ENCODE peak calls at places on chromosomes 6 and 20, in nine cellular contexts. E, G, T, C, S, R, B, L and M are unnamed samples.

GRCh38 chr20:22404609-22405170 is 179.7 kb downstream of the FOXA2 start:
- DNase-seq in E (no peak), G (no peak), T (no peak), C (no peak), S (no peak), R (no peak), B (no peak), L (no peak), M (no peak)

GRCh38 chr20:35600176-35600995 is 15.2 kb upstream of the SPAG4 start:
- DNase-seq in E (no peak), G (no peak), T (no peak), C (no peak), S (no peak), R (no peak), B (no peak), L (no peak), M (no peak)

GRCh38 chr6:161985911-161986310 is 712.0 kb upstream of the AGPAT4 start:
- DNase-seq in E (no peak), G (no peak), T (no peak), C (no peak), S (no peak), R (no peak), B (no peak), L (no peak), M (no peak)

GRCh38 chr6:21033575-21034026 is 499.3 kb downstream of the CDKAL1 start:
- DNase-seq in E (peak), G (no peak), T (no peak), C (no peak), S (no peak), R (no peak), B (peak), L (peak), M (peak)

GRCh38 chr6:22421187-22421586 is 124.4 kb upstream of the PRL start:
- DNase-seq in E (no peak), G (no peak), T (no peak), C (no peak), S (no peak), R (no peak), B (peak), L (peak), M (no peak)

GRCh38 chr6:43977404-43978111 is 149.7 kb downstream of the MRPL14 start:
- DNase-seq in E (no peak), G (no peak), T (peak), C (no peak), S (no peak), R (peak), B (no peak), L (no peak), M (no peak)

GRCh38 chr6:129605962-129606361 is 104.0 kb downstream of the ARHGAP18 start:
- DNase-seq in E (no peak), G (no peak), T (no peak), C (no peak), S (no peak), R (no peak), B (no peak), L (no peak), M (no peak)

GRCh38 chr6:88535296-88535695 is 369.1 kb upstream of the CNR1 start:
- DNase-seq in E (no peak), G (no peak), T (peak), C (no peak), S (no peak), R (no peak), B (no peak), L (no peak), M (no peak)

GRCh38 chr6:39048481-39049399 is at the start of gene GLP1R:
- DNase-seq in E (no peak), G (no peak), T (no peak), C (no peak), S (no peak), R (no peak), B (no peak), L (no peak), M (no peak)

GRCh38 chr6:88761237-88762031 is 202.0 kb downstream of the RNGTT start:
- DNase-seq in E (no peak), G (no peak), T (peak), C (peak), S (no peak), R (no peak), B (no peak), L (no peak), M (no peak)

GRCh38 chr6:127554435-127555006 is 22.5 kb upstream of the C6orf58 start:
- DNase-seq in E (peak), G (no peak), T (peak), C (peak), S (no peak), R (no peak), B (no peak), L (peak), M (no peak)

GRCh38 chr6:73249998-73250397 is 13.0 kb downstream of the KHDC1 start:
- DNase-seq in E (no peak), G (no peak), T (no peak), C (no peak), S (no peak), R (no peak), B (no peak), L (no peak), M (no peak)

GRCh38 chr20:46568570-46569129 is 18.2 kb upstream of the OCSTAMP start:
- DNase-seq in E (peak), G (peak), T (no peak), C (no peak), S (peak), R (no peak), B (peak), L (peak), M (peak)

GRCh38 chr20:50510706-50511401 is 671 bp downstream of the PTPN1 start:
- DNase-seq in E (no peak), G (peak), T (no peak), C (no peak), S (no peak), R (no peak), B (no peak), L (peak), M (no peak)

GRCh38 chr20:63230800-63231268 is 4.9 kb upstream of the BIRC7 start:
- DNase-seq in E (peak), G (no peak), T (no peak), C (no peak), S (no peak), R (no peak), B (peak), L (peak), M (peak)

GRCh38 chr6:106556368-106556960 is 72.8 kb downstream of the RTN4IP1 start:
- DNase-seq in E (peak), G (no peak), T (no peak), C (peak), S (no peak), R (no peak), B (no peak), L (peak), M (no peak)

GRCh38 chr6:125050663-125051318 is 88.6 kb downstream of the RNF217 start:
- DNase-seq in E (peak), G (no peak), T (no peak), C (no peak), S (no peak), R (no peak), B (peak), L (no peak), M (no peak)

GRCh38 chr6:28995093-28995650 is 9.9 kb downstream of the ZNF311 start:
- DNase-seq in E (peak), G (no peak), T (no peak), C (no peak), S (no peak), R (no peak), B (no peak), L (peak), M (no peak)

GRCh38 chr6:109925060-109925459 is 53.1 kb upstream of the GPR6 start:
- DNase-seq in E (no peak), G (no peak), T (no peak), C (no peak), S (no peak), R (no peak), B (no peak), L (peak), M (no peak)

GRCh38 chr6:49462599-49462926 is 490 bp downstream of the MMUT start:
- DNase-seq in E (no peak), G (no peak), T (no peak), C (no peak), S (no peak), R (no peak), B (no peak), L (peak), M (no peak)

GRCh38 chr6:104957301-104958177 is 632 bp downstream of the LIN28B start:
- DNase-seq in E (no peak), G (no peak), T (no peak), C (no peak), S (no peak), R (no peak), B (no peak), L (no peak), M (no peak)

GRCh38 chr20:16898433-16898832 is 150.3 kb downstream of the OTOR start:
- DNase-seq in E (peak), G (no peak), T (no peak), C (no peak), S (no peak), R (no peak), B (peak), L (peak), M (no peak)

GRCh38 chr20:6588296-6588695 is 179.2 kb upstream of the BMP2 start:
- DNase-seq in E (peak), G (no peak), T (no peak), C (no peak), S (no peak), R (no peak), B (no peak), L (no peak), M (no peak)

GRCh38 chr6:43627008-43627825 is 1.8 kb downstream of the GTPBP2 start:
- DNase-seq in E (peak), G (peak), T (no peak), C (no peak), S (peak), R (no peak), B (peak), L (peak), M (peak)

GRCh38 chr6:5068153-5068751 is 16.9 kb upstream of the PPP1R3G start:
- DNase-seq in E (no peak), G (no peak), T (no peak), C (no peak), S (no peak), R (no peak), B (no peak), L (no peak), M (no peak)

GRCh38 chr6:43328528-43328927 is 19.9 kb upstream of the CRIP3 start:
- DNase-seq in E (no peak), G (no peak), T (no peak), C (no peak), S (no peak), R (no peak), B (no peak), L (no peak), M (no peak)

GRCh38 chr6:128271527-128271926 is 248.9 kb downstream of the PTPRK start:
- DNase-seq in E (peak), G (no peak), T (no peak), C (no peak), S (no peak), R (no peak), B (peak), L (no peak), M (no peak)

GRCh38 chr6:77457720-77458349 is 5.5 kb downstream of the HTR1B start:
- DNase-seq in E (peak), G (no peak), T (peak), C (peak), S (peak), R (no peak), B (peak), L (peak), M (peak)

GRCh38 chr20:36454664-36455427 is 86.5 kb upstream of the MYL9 start:
- DNase-seq in E (no peak), G (no peak), T (no peak), C (no peak), S (no peak), R (no peak), B (no peak), L (no peak), M (no peak)

GRCh38 chr20:54688476-54688875 is 213.1 kb downstream of the DOK5 start:
- DNase-seq in E (no peak), G (no peak), T (no peak), C (no peak), S (no peak), R (no peak), B (no peak), L (no peak), M (no peak)

GRCh38 chr20:54293526-54293925 is 85.6 kb downstream of the PFDN4 start:
- DNase-seq in E (no peak), G (no peak), T (no peak), C (no peak), S (no peak), R (no peak), B (no peak), L (no peak), M (no peak)